ENCODE peak calls at places on chromosome 18, in four cellular contexts. One of them, this sample, is unnamed.

GRCh38 chr18:52499018-52499417 is 159.0 kb downstream of the DCC start:
- DNase-seq in PC-9: no peak
- DNase-seq in PC-3: no peak
- DNase-seq in GM12878: no peak
- DNase-seq in this sample: no peak

GRCh38 chr18:80140455-80140985 is 31.5 kb downstream of the ADNP2 start:
- DNase-seq in GM12878: no peak
- DNase-seq in PC-3: no peak
- DNase-seq in PC-9: no peak
- DNase-seq in this sample: no peak

GRCh38 chr18:6056171-6056932 is 161.0 kb upstream of the TMEM200C start:
- DNase-seq in GM12878: no peak
- DNase-seq in PC-3: peak
- DNase-seq in PC-9: no peak
- DNase-seq in this sample: no peak

GRCh38 chr18:74760436-74760835 is 162.8 kb downstream of the ZNF407 start:
- DNase-seq in GM12878: no peak
- DNase-seq in PC-9: no peak
- DNase-seq in PC-3: peak
- DNase-seq in this sample: no peak

GRCh38 chr18:41703744-41704530 is 251.1 kb upstream of the PIK3C3 start:
- DNase-seq in GM12878: no peak
- DNase-seq in PC-9: no peak
- DNase-seq in PC-3: no peak
- DNase-seq in this sample: no peak

GRCh38 chr18:73924836-73925235 is 222.8 kb downstream of the FBXO15 start:
- DNase-seq in PC-9: no peak
- DNase-seq in PC-3: no peak
- DNase-seq in GM12878: no peak
- DNase-seq in this sample: no peak

GRCh38 chr18:9803698-9804516 is 81.9 kb upstream of the TXNDC2 start:
- DNase-seq in PC-3: peak
- DNase-seq in GM12878: no peak
- DNase-seq in PC-9: no peak
- DNase-seq in this sample: peak

GRCh38 chr18:26920644-26921043 is 55.1 kb upstream of the AQP4 start:
- DNase-seq in PC-9: no peak
- DNase-seq in GM12878: no peak
- DNase-seq in PC-3: no peak
- DNase-seq in this sample: no peak

GRCh38 chr18:12946549-12947354 is 1.1 kb upstream of the SEH1L start:
- DNase-seq in PC-3: peak
- DNase-seq in PC-9: peak
- DNase-seq in GM12878: no peak
- DNase-seq in this sample: peak

DNA sequence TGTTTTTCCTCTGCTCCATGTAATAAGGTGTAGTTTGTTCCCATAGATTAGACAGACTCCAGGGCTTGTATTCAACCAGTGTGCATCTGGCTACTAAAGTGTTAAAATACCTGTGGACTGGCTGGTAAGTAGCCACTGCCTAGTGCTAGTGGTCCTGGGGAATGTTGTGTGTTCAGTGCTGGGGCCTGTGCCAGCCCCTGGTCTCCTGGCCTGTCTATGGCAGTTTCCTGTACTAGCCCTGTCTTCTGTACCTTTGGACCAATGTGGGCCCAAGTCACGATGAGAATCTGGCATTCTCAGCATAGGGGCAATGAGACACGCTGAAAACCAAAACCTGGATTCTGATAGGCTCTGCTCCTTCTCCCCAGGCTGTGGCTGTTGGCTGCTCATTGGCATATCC is 170.4 kb downstream of the PTPRM start:
- DNase-seq in PC-3: no peak
- DNase-seq in PC-9: no peak
- DNase-seq in GM12878: no peak
- DNase-seq in this sample: no peak
- TF ChIP-seq EZH2 in PC-3: no peak
- TF ChIP-seq EZH2 in PC-9: no peak
- TF ChIP-seq EZH2 in GM12878: no peak
- TF ChIP-seq EZH2 in this sample: no peak

DNA sequence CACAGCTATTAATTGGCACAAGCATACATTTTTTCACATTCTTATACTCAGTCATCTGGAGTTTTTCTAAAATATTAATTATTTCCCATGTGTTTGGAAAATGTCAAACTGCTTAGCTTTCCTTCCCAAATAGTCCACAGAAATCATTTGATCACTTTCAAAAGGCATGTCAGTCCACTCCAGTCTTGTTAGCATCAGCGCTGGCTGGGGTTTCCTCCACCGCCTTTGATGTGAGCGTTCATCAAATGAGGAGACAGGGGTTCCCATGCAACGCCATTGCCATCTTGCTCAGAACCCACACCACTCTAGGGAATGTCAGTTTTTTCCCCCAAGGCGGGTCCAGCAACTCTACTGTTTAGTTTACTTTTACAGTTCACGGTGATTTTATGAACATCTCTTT is 13.1 kb upstream of the RAX start:
- DNase-seq in PC-9: no peak
- DNase-seq in GM12878: no peak
- DNase-seq in PC-3: no peak
- DNase-seq in this sample: no peak
- H3K4me2 ChIP-seq in PC-9: no peak
- H3K4me2 ChIP-seq in GM12878: no peak
- H3K4me2 ChIP-seq in PC-3: no peak
- H3K4me2 ChIP-seq in this sample: no peak

GRCh38 chr18:904135-905090 is at the start of gene ADCYAP1:
- DNase-seq in PC-9: no peak
- DNase-seq in GM12878: no peak
- DNase-seq in PC-3: peak
- DNase-seq in this sample: no peak
- TF ChIP-seq EZH2 in PC-9: no peak
- TF ChIP-seq EZH2 in GM12878: no peak
- TF ChIP-seq EZH2 in PC-3: no peak
- TF ChIP-seq EZH2 in this sample: no peak

GRCh38 chr18:55863876-55864275 is 275.9 kb upstream of the TCF4 start:
- DNase-seq in PC-3: no peak
- DNase-seq in GM12878: no peak
- DNase-seq in PC-9: no peak
- DNase-seq in this sample: no peak
- H3K4me2 ChIP-seq in PC-3: no peak
- H3K4me2 ChIP-seq in GM12878: no peak
- H3K4me2 ChIP-seq in PC-9: no peak
- H3K4me2 ChIP-seq in this sample: no peak

DNA sequence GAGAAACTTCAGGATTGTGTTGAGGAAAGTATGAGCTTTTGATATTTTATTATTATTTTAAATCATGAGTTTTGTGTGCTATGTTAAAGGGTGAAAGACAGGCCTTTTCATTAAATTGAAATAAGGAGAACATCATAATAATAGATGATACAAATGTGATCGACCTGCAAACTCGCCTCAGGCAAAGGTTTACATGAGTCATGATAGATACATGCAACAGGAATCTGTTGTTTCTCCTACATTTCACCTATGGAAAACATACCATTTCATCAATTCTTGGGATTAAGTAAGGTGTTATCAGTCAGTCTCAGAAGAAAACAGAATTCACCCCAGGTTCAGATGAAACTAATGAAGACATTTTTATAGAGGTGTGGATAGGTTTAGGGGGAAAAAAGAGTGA is 1992.5 kb upstream of the PIK3C3 start:
- DNase-seq in GM12878: no peak
- DNase-seq in PC-3: peak
- DNase-seq in PC-9: no peak
- DNase-seq in this sample: no peak
- TF ChIP-seq EZH2 in GM12878: no peak
- TF ChIP-seq EZH2 in PC-3: no peak
- TF ChIP-seq EZH2 in PC-9: no peak
- TF ChIP-seq EZH2 in this sample: no peak

DNA sequence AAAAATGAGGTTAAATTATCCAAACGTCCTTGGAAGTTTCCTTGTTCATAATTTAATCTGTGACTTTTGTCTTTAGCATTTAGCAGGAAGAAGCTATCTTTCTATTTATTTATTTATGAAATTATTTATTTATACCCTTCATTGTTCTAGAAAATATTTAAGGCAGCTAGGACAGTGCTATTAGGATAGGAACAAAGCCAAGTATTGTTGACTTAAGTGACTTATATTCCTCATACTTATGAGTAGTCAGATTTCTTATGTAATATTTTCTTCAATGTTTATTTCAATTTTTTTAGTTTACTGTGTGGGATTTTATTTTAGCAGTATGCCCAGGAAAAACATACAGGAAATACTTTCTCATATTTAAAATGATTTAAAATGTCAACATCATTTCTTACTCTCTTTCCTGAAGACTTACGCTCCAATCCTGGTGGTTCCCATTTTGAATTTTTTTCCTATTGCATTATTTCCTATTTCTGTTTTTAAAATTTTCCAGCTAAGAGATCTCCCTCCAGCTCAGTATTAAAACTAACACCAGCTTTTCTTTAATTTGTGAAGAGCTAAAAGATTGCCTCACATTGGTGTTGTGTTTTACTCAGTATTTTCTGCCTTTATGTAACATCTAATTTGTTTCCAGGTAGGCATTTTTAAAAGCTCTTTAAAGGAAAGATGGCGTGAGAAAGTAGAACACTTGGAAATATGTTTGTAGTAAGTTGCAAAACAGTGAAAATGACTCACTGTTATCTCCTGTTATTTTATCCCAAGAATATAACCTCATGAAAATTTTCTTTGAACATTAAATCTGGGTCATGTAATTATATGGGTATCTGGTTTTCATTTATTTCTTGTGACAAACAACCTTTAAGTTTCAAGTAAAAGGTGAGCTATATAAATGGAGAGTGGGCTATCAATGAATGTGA is 32.2 kb downstream of the MAPRE2 start:
- DNase-seq in PC-3: peak
- DNase-seq in PC-9: no peak
- DNase-seq in GM12878: no peak
- DNase-seq in this sample: no peak
- H3K4me2 ChIP-seq in PC-3: peak
- H3K4me2 ChIP-seq in PC-9: no peak
- H3K4me2 ChIP-seq in GM12878: no peak
- H3K4me2 ChIP-seq in this sample: no peak

DNA sequence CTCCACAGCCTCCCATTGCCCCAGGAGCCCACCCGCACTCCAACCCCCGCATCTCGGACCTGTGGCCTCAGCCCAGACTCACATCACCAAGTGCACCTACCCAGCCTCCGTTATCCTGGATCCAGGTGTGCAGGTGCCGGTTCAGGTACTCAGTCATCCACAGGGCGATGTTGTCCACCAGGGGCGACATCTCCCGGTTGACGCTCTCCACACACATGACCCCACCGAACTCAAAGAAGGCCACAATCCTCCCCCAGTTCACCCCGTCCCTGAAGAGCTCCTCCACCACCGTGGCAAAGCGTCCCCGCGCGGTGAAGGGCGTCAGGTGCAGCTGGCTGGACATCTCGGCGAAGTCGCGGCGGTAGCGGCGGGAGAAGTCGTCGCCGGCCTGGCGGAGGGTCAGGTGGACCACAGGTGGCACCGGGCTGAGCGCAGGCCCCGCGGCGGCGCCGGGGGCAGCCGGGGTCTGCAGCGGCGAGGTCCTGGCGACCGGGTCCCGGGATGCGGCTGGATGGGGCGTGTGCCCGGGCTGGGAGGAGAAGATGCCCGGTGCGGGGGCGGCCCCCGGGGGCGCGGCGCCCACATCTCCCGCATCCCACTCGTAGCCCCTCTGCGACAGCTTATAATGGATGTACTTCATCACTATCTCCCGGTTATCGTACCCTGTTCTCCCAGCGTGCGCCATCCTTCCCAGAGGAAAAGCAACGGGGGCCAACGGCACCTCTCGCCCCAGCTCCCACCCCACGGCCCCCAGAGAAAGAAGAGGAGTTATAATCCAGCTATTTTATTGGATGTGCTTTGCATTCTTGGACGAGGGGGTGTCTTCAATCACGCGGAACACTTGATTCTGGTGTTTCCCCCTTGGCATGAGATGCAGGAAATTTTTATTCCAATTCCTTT is 1.3 kb downstream of the BCL2 start:
- DNase-seq in PC-3: no peak
- DNase-seq in GM12878: no peak
- DNase-seq in PC-9: no peak
- DNase-seq in this sample: peak
- TF ChIP-seq EZH2 in PC-3: no peak
- TF ChIP-seq EZH2 in GM12878: no peak
- TF ChIP-seq EZH2 in PC-9: no peak
- TF ChIP-seq EZH2 in this sample: no peak

DNA sequence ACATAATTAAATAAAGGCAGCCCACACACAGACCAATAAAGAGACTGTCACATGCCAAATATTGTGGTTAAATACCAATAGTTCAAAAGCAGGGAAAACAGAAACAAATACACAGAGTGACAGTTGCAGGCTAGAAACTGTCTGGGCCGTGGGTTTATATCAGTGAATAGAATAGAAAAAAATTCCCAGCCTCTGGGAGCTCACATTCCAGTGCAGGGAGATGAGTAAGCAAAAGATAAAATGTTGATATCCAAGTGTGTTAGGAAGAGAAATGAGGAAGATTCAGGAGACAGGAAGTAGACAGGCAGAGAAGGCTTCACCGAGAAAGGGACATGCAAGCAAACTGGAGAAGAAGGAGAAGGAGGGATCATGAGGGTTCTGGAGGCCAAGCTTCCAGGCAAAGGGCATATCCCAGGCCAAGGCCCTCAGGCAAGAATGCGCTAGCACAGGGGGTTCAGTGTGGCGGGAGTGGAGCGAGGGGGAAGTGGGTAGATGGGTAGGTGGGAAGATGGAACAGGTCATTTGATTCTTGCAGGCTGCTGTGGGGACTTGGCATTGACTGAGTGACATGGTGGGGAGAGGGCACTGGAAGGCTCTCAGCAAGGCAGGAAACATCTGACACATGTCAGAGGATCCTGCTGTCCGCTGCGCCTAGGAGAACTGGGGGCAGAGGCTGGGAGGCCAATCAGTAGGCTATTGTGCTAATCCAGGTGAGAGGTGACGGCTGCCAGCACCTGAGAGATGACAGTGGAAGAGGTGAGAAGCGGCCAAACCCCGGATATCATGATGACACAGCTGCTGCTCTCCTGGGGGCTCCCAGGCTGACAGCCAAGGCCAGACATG is 89.2 kb downstream of the ZBTB7C start:
- DNase-seq in PC-9: no peak
- DNase-seq in GM12878: no peak
- DNase-seq in PC-3: no peak
- DNase-seq in this sample: no peak
- H3K4me2 ChIP-seq in PC-9: peak
- H3K4me2 ChIP-seq in GM12878: no peak
- H3K4me2 ChIP-seq in PC-3: no peak
- H3K4me2 ChIP-seq in this sample: no peak

This sample was measured in MM.1S.